ENCODE peak calls at places on chromosomes 12 and 14, in nine cellular contexts. One of them, this sample, is unnamed. For H3K9me3, the result is how much of the 10 kb centered on the place peaks cover.

GRCh38 chr14:88009486-88009885 is 4.6 kb downstream of the GPR65 start:
- DNase-seq in cardiac muscle cell: no peak
- DNase-seq in OCI-LY7: no peak
- DNase-seq in WERI-Rb-1: no peak
- DNase-seq in spleen: no peak
- DNase-seq in kidney: no peak
- DNase-seq in A549: no peak
- DNase-seq in tibial nerve: no peak
- DNase-seq in left ventricle myocardium inferior: no peak
- DNase-seq in this sample: no peak

GRCh38 chr14:56888274-56888673 is 78.0 kb upstream of the OTX2 start:
- DNase-seq in spleen: no peak
- DNase-seq in left ventricle myocardium inferior: no peak
- DNase-seq in kidney: no peak
- DNase-seq in tibial nerve: no peak
- DNase-seq in A549: no peak
- DNase-seq in cardiac muscle cell: no peak
- DNase-seq in WERI-Rb-1: peak
- DNase-seq in OCI-LY7: no peak
- DNase-seq in this sample: no peak

GRCh38 chr12:54984602-54985376 is at the start of gene TESPA1:
- DNase-seq in WERI-Rb-1: no peak
- DNase-seq in A549: no peak
- DNase-seq in left ventricle myocardium inferior: peak
- DNase-seq in spleen: peak
- DNase-seq in kidney: peak
- DNase-seq in OCI-LY7: peak
- DNase-seq in cardiac muscle cell: no peak
- DNase-seq in tibial nerve: peak
- DNase-seq in this sample: no peak

GRCh38 chr12:110689601-110690430 is 901 bp upstream of the HVCN1 start:
- DNase-seq in left ventricle myocardium inferior: peak
- DNase-seq in OCI-LY7: peak
- DNase-seq in spleen: peak
- DNase-seq in WERI-Rb-1: peak
- DNase-seq in kidney: peak
- DNase-seq in tibial nerve: peak
- DNase-seq in A549: no peak
- DNase-seq in cardiac muscle cell: peak
- DNase-seq in this sample: no peak

GRCh38 chr12:11829764-11830194 is 180.3 kb downstream of the ETV6 start:
- DNase-seq in left ventricle myocardium inferior: no peak
- DNase-seq in kidney: no peak
- DNase-seq in tibial nerve: no peak
- DNase-seq in spleen: no peak
- DNase-seq in OCI-LY7: no peak
- DNase-seq in A549: no peak
- DNase-seq in cardiac muscle cell: peak
- DNase-seq in WERI-Rb-1: no peak
- DNase-seq in this sample: no peak

GRCh38 chr12:44377443-44378160 is 498.5 kb downstream of the NELL2 start:
- DNase-seq in cardiac muscle cell: no peak
- DNase-seq in left ventricle myocardium inferior: no peak
- DNase-seq in WERI-Rb-1: peak
- DNase-seq in spleen: no peak
- DNase-seq in A549: no peak
- DNase-seq in kidney: no peak
- DNase-seq in OCI-LY7: no peak
- DNase-seq in tibial nerve: no peak
- DNase-seq in this sample: no peak

GRCh38 chr12:62933871-62934798 is 815 bp downstream of the PPM1H start:
- DNase-seq in left ventricle myocardium inferior: peak
- DNase-seq in OCI-LY7: peak
- DNase-seq in WERI-Rb-1: peak
- DNase-seq in A549: peak
- DNase-seq in kidney: peak
- DNase-seq in spleen: peak
- DNase-seq in tibial nerve: no peak
- DNase-seq in cardiac muscle cell: peak
- DNase-seq in this sample: peak

GRCh38 chr14:103516426-103517171 is 6.0 kb downstream of the CKB start:
- DNase-seq in WERI-Rb-1: no peak
- DNase-seq in OCI-LY7: no peak
- DNase-seq in cardiac muscle cell: no peak
- DNase-seq in spleen: peak
- DNase-seq in left ventricle myocardium inferior: peak
- DNase-seq in kidney: peak
- DNase-seq in A549: no peak
- DNase-seq in tibial nerve: no peak
- DNase-seq in this sample: no peak

GRCh38 chr12:88553941-88554658 is 26.2 kb downstream of the KITLG start:
- DNase-seq in OCI-LY7: no peak
- DNase-seq in A549: no peak
- DNase-seq in kidney: no peak
- DNase-seq in left ventricle myocardium inferior: no peak
- DNase-seq in tibial nerve: peak
- DNase-seq in WERI-Rb-1: no peak
- DNase-seq in spleen: no peak
- DNase-seq in cardiac muscle cell: peak
- DNase-seq in this sample: no peak

GRCh38 chr12:97805086-97805485 is 342.5 kb downstream of the RMST start:
- DNase-seq in OCI-LY7: no peak
- DNase-seq in cardiac muscle cell: no peak
- DNase-seq in tibial nerve: no peak
- DNase-seq in left ventricle myocardium inferior: no peak
- DNase-seq in A549: no peak
- DNase-seq in WERI-Rb-1: no peak
- DNase-seq in kidney: no peak
- DNase-seq in spleen: no peak
- DNase-seq in this sample: no peak

GRCh38 chr12:11885261-11886038 is 185.3 kb upstream of the BCL2L14 start:
- DNase-seq in spleen: no peak
- DNase-seq in cardiac muscle cell: peak
- DNase-seq in kidney: no peak
- DNase-seq in A549: peak
- DNase-seq in OCI-LY7: no peak
- DNase-seq in WERI-Rb-1: no peak
- DNase-seq in left ventricle myocardium inferior: no peak
- DNase-seq in tibial nerve: no peak
- DNase-seq in this sample: peak

GRCh38 chr12:120249875-120250795 is 15.4 kb downstream of the PXN start:
- DNase-seq in A549: no peak
- DNase-seq in tibial nerve: peak
- DNase-seq in kidney: peak
- DNase-seq in spleen: peak
- DNase-seq in OCI-LY7: no peak
- DNase-seq in cardiac muscle cell: no peak
- DNase-seq in WERI-Rb-1: no peak
- DNase-seq in left ventricle myocardium inferior: peak
- DNase-seq in this sample: no peak

GRCh38 chr14:23566112-23566781 is 1.3 kb downstream of the AP1G2 start:
- DNase-seq in left ventricle myocardium inferior: no peak
- DNase-seq in cardiac muscle cell: no peak
- DNase-seq in spleen: no peak
- DNase-seq in kidney: peak
- DNase-seq in WERI-Rb-1: no peak
- DNase-seq in tibial nerve: no peak
- DNase-seq in A549: no peak
- DNase-seq in OCI-LY7: no peak
- DNase-seq in this sample: no peak

GRCh38 chr12:57518920-57519757 is 1.2 kb downstream of the DDIT3 start:
- DNase-seq in OCI-LY7: peak
- DNase-seq in cardiac muscle cell: peak
- DNase-seq in spleen: peak
- DNase-seq in A549: peak
- DNase-seq in kidney: peak
- DNase-seq in left ventricle myocardium inferior: no peak
- DNase-seq in WERI-Rb-1: peak
- DNase-seq in tibial nerve: no peak
- DNase-seq in this sample: peak

GRCh38 chr14:23094666-23095195 is at the start of gene ACIN1:
- DNase-seq in spleen: peak
- DNase-seq in left ventricle myocardium inferior: no peak
- DNase-seq in tibial nerve: peak
- DNase-seq in OCI-LY7: peak
- DNase-seq in cardiac muscle cell: peak
- DNase-seq in A549: no peak
- DNase-seq in kidney: no peak
- DNase-seq in WERI-Rb-1: peak
- DNase-seq in this sample: peak

GRCh38 chr14:58677996-58678395 is 40.2 kb downstream of the DACT1 start:
- DNase-seq in A549: no peak
- DNase-seq in OCI-LY7: no peak
- DNase-seq in WERI-Rb-1: no peak
- DNase-seq in left ventricle myocardium inferior: no peak
- DNase-seq in kidney: no peak
- DNase-seq in cardiac muscle cell: no peak
- DNase-seq in tibial nerve: no peak
- DNase-seq in spleen: no peak
- DNase-seq in this sample: no peak

GRCh38 chr12:96720363-96720705 is 186.7 kb upstream of the NEDD1 start:
- DNase-seq in spleen: peak
- DNase-seq in tibial nerve: no peak
- DNase-seq in cardiac muscle cell: peak
- DNase-seq in left ventricle myocardium inferior: no peak
- DNase-seq in OCI-LY7: peak
- DNase-seq in kidney: no peak
- DNase-seq in WERI-Rb-1: no peak
- DNase-seq in A549: peak
- DNase-seq in this sample: peak
- H3K4me3 ChIP-seq in spleen: peak
- H3K4me3 ChIP-seq in tibial nerve: peak
- H3K4me3 ChIP-seq in cardiac muscle cell: no peak
- H3K4me3 ChIP-seq in left ventricle myocardium inferior: peak
- H3K4me3 ChIP-seq in OCI-LY7: peak
- H3K4me3 ChIP-seq in kidney: peak
- H3K4me3 ChIP-seq in WERI-Rb-1: no peak
- H3K4me3 ChIP-seq in A549: peak
- H3K4me3 ChIP-seq in this sample: no peak

GRCh38 chr12:56382611-56383010 is 20.0 kb upstream of the APOF start:
- DNase-seq in left ventricle myocardium inferior: no peak
- DNase-seq in WERI-Rb-1: no peak
- DNase-seq in A549: no peak
- DNase-seq in spleen: no peak
- DNase-seq in tibial nerve: no peak
- DNase-seq in cardiac muscle cell: no peak
- DNase-seq in kidney: no peak
- DNase-seq in OCI-LY7: no peak
- DNase-seq in this sample: no peak
- TF ChIP-seq CTCF in left ventricle myocardium inferior: no peak
- TF ChIP-seq CTCF in WERI-Rb-1: no peak
- TF ChIP-seq CTCF in A549: no peak
- TF ChIP-seq CTCF in spleen: no peak
- TF ChIP-seq CTCF in tibial nerve: no peak
- TF ChIP-seq CTCF in cardiac muscle cell: no peak
- TF ChIP-seq CTCF in kidney: no peak
- TF ChIP-seq CTCF in OCI-LY7: no peak
- TF ChIP-seq CTCF in this sample: no peak

GRCh38 chr12:34395056-34396005 is 373.0 kb downstream of the ALG10 start:
- DNase-seq in WERI-Rb-1: no peak
- DNase-seq in left ventricle myocardium inferior: peak
- DNase-seq in A549: no peak
- DNase-seq in tibial nerve: no peak
- DNase-seq in cardiac muscle cell: no peak
- DNase-seq in OCI-LY7: no peak
- DNase-seq in spleen: peak
- DNase-seq in kidney: peak
- DNase-seq in this sample: peak

GRCh38 chr12:34393086-34393820 is 371.0 kb downstream of the ALG10 start:
- DNase-seq in left ventricle myocardium inferior: peak
- DNase-seq in A549: no peak
- DNase-seq in spleen: peak
- DNase-seq in OCI-LY7: no peak
- DNase-seq in cardiac muscle cell: no peak
- DNase-seq in tibial nerve: no peak
- DNase-seq in WERI-Rb-1: peak
- DNase-seq in kidney: peak
- DNase-seq in this sample: peak

GRCh38 chr12:34392741-34393085 is 370.4 kb downstream of the ALG10 start:
- DNase-seq in spleen: peak
- DNase-seq in tibial nerve: no peak
- DNase-seq in kidney: peak
- DNase-seq in cardiac muscle cell: no peak
- DNase-seq in A549: no peak
- DNase-seq in WERI-Rb-1: no peak
- DNase-seq in OCI-LY7: no peak
- DNase-seq in left ventricle myocardium inferior: peak
- DNase-seq in this sample: peak

GRCh38 chr12:34393821-34394150 is 371.5 kb downstream of the ALG10 start:
- DNase-seq in left ventricle myocardium inferior: peak
- DNase-seq in kidney: peak
- DNase-seq in spleen: peak
- DNase-seq in WERI-Rb-1: no peak
- DNase-seq in OCI-LY7: no peak
- DNase-seq in A549: no peak
- DNase-seq in tibial nerve: no peak
- DNase-seq in cardiac muscle cell: no peak
- DNase-seq in this sample: peak

DNA sequence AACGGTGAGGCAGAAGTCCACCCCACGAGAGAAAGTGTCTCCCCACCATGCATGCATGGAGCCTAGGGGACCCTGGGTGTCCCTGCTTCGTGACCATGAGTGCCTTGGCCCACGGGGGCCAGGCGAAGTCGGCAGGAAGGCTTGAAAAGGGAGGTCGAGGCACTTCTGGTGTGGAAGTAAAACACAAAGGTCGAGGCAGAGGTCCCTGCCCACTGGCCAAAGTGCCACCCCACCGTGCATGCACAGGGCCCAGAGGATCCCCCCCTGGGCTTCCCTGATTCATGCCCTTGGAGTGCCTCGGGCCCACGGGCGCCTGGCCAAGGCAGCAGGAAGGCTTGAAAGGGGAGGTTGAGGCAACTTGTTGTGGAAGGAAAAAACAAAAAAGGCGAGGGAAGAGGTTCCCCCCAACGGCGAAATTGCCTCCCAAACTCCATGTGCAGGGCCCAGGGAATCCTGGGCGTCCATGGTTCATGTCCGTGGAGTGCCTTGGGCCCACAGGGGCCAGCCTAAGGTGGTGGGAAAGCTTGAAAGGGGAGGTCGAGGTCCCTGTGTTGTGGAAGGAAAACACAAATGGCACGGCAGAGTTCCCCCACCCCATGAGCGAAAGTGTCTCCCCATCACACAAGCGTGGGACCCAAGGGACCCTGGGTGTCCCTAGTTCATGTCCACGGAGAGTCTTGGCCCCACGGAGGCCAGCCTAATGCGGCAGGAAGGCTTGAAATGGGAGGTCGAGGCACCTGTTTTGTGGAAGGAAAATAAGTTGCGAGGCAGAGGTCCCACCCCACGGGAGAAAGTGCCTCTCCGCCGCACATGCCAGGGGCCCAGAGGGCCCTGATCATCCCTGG is 372.1 kb downstream of the ALG10 start:
- DNase-seq in A549: no peak
- DNase-seq in OCI-LY7: no peak
- DNase-seq in left ventricle myocardium inferior: peak
- DNase-seq in kidney: peak
- DNase-seq in tibial nerve: peak
- DNase-seq in spleen: peak
- DNase-seq in cardiac muscle cell: no peak
- DNase-seq in WERI-Rb-1: peak
- DNase-seq in this sample: no peak
- H3K9me3 ChIP-seq in A549: under half
- H3K9me3 ChIP-seq in OCI-LY7: under half
- H3K9me3 ChIP-seq in left ventricle myocardium inferior: half or more
- H3K9me3 ChIP-seq in kidney: under half
- H3K9me3 ChIP-seq in tibial nerve: under half
- H3K9me3 ChIP-seq in spleen: half or more
- H3K9me3 ChIP-seq in cardiac muscle cell: under half
- H3K9me3 ChIP-seq in WERI-Rb-1: under half
- H3K9me3 ChIP-seq in this sample: under half

GRCh38 chr12:6764011-6764828 is 1.9 kb upstream of the PTMS start:
- DNase-seq in spleen: peak
- DNase-seq in cardiac muscle cell: peak
- DNase-seq in WERI-Rb-1: peak
- DNase-seq in tibial nerve: peak
- DNase-seq in kidney: peak
- DNase-seq in OCI-LY7: peak
- DNase-seq in left ventricle myocardium inferior: peak
- DNase-seq in A549: peak
- DNase-seq in this sample: peak
- H3K4me3 ChIP-seq in spleen: peak
- H3K4me3 ChIP-seq in cardiac muscle cell: peak
- H3K4me3 ChIP-seq in WERI-Rb-1: peak
- H3K4me3 ChIP-seq in tibial nerve: peak
- H3K4me3 ChIP-seq in kidney: peak
- H3K4me3 ChIP-seq in OCI-LY7: peak
- H3K4me3 ChIP-seq in left ventricle myocardium inferior: peak
- H3K4me3 ChIP-seq in A549: peak
- H3K4me3 ChIP-seq in this sample: peak